ENCODE peak calls at places on chromosomes 7 and 10, in seven cellular contexts. Z is brain pericyte; V is aorta; T is foreskin fibroblast; W is T-helper 2 cell; M is HEK293T; H is activated naive CD8-positive, alpha-beta T cell treated with anti-CD3 and anti-CD28 coated beads for 36 hours. J is an unnamed sample.

GRCh38 chr7:157637216-157637954 is 300.6 kb downstream of the DNAJB6 start:
- DNase-seq in Z (no peak), V (no peak), T (no peak), W (no peak), M (no peak), H (no peak), J (no peak)

GRCh38 chr7:50418526-50418925 is 31.6 kb downstream of the FIGNL1 start:
- DNase-seq in Z (no peak), V (no peak), T (no peak), W (no peak), M (no peak), H (no peak), J (no peak)

GRCh38 chr10:117736655-117737054 is 194.1 kb downstream of the EMX2 start:
- DNase-seq in Z (no peak), V (no peak), T (peak; percentile 14), W (no peak), M (no peak), H (no peak), J (no peak)

GRCh38 chr7:20235303-20235702 is 18.1 kb upstream of the MACC1 start:
- DNase-seq in Z (no peak), V (no peak), T (no peak), W (no peak), M (no peak), H (no peak), J (no peak)

GRCh38 chr7:10436302-10436701 is 537.4 kb upstream of the PHF14 start:
- DNase-seq in Z (no peak), V (no peak), T (no peak), W (no peak), M (no peak), H (no peak), J (no peak)

GRCh38 chr10:114301177-114301576 is 62.1 kb downstream of the VWA2 start:
- DNase-seq in Z (no peak), V (no peak), T (no peak), W (no peak), M (no peak), H (no peak), J (no peak)

GRCh38 chr10:124283215-124284046 is 135.3 kb downstream of the OAT start:
- DNase-seq in Z (no peak), V (peak; percentile 16), T (no peak), W (no peak), M (no peak), H (no peak), J (no peak)

GRCh38 chr7:134438946-134439345 is 20.0 kb downstream of the AKR1B1 start:
- DNase-seq in Z (no peak), V (no peak), T (no peak), W (no peak), M (no peak), H (no peak), J (no peak)

GRCh38 chr10:125865120-125865519 is 16.0 kb downstream of the DHX32 start:
- DNase-seq in Z (no peak), V (no peak), T (no peak), W (no peak), M (no peak), H (no peak), J (no peak)

GRCh38 chr7:98465022-98465421 is 64.1 kb upstream of the BAIAP2L1 start:
- DNase-seq in Z (no peak), V (no peak), T (no peak), W (no peak), M (no peak), H (no peak), J (no peak)